ENCODE peak calls at places on chromosomes 2 and 18, in four cellular contexts. I is AG09319; A is hypothalamus; S is effector memory CD8-positive, alpha-beta T cell. V is an unnamed sample.

GRCh38 chr2:160920791-160921303 is 239.4 kb upstream of the TANK start:
- DNase-seq in I (peak), A (no peak), S (no peak), V (no peak)

GRCh38 chr2:189609853-189610252 is 29.3 kb upstream of the SLC40A1 start:
- DNase-seq in A (no peak), I (no peak), S (no peak), V (no peak)

GRCh38 chr2:113257511-113258264 is 21.0 kb downstream of the PAX8 start:
- DNase-seq in A (no peak), I (no peak), S (no peak), V (no peak)

GRCh38 chr2:11357428-11357972 is 13.1 kb upstream of the ROCK2 start:
- DNase-seq in S (no peak), I (no peak), A (no peak), V (no peak)

GRCh38 chr18:46260016-46260878 is 156.1 kb downstream of the HAUS1 start:
- DNase-seq in I (no peak), S (no peak), A (no peak), V (no peak)

GRCh38 chr2:237147317-237147716 is 61.6 kb downstream of the COPS8 start:
- DNase-seq in S (no peak), I (no peak), A (no peak), V (no peak)

GRCh38 chr2:112834379-112835014 is 2.1 kb downstream of the IL1B start:
- DNase-seq in S (no peak), I (no peak), A (no peak), V (no peak)

GRCh38 chr2:194103941-194104655 is 1552.9 kb upstream of the SLC39A10 start:
- DNase-seq in I (no peak), S (no peak), A (no peak), V (no peak)

GRCh38 chr18:26920644-26921043 is 55.1 kb upstream of the AQP4 start:
- DNase-seq in A (no peak), I (no peak), S (no peak), V (no peak)

GRCh38 chr2:3126686-3127278 is 250.8 kb downstream of the EIPR1 start:
- DNase-seq in S (no peak), A (no peak), I (no peak), V (peak)

GRCh38 chr18:68847219-68847860 is 49.5 kb downstream of the CCDC102B start:
- DNase-seq in I (peak), A (no peak), S (no peak), V (no peak)